ENCODE peak calls at places on chromosome 20, in ten cellular contexts. R is EL; Q is mucosa of descending colon; D is activated T-cell treated with anti-CD3 and anti-CD28 coated beads, Interleukin-2, amount 50 U/mL, for 1 hour; L is AG10803; J is CD8-positive, alpha-beta memory T cell; B is NCI-H2029; G is transverse colon; T is iPS-NIHi11; Y is stimulated activated CD4-positive, alpha-beta T cell treated with anti-CD3 and anti-CD28 coated beads, Interleukin-4, amount 100 ng/mL, for 48 hours. I is an unnamed sample.

GRCh38 chr20:11432407-11432806 is 485.3 kb upstream of the BTBD3 start:
- DNase-seq in R (peak), Q (no peak), D (no peak), L (peak), J (no peak), B (peak), G (no peak), T (no peak), Y (no peak), I (peak)

GRCh38 chr20:61886721-61887658 is 178.7 kb downstream of the TAF4 start:
- DNase-seq in R (peak), Q (peak), D (peak), L (peak), J (no peak), B (no peak), G (no peak), T (peak), Y (peak), I (peak)

GRCh38 chr20:37071481-37071911 is 24.3 kb downstream of the RBL1 start:
- DNase-seq in R (peak), Q (no peak), D (peak), L (peak), J (no peak), B (no peak), G (no peak), T (no peak), Y (no peak), I (peak)

GRCh38 chr20:34705008-34705382 is 851 bp downstream of the TP53INP2 start:
- DNase-seq in R (no peak), Q (no peak), D (no peak), L (no peak), J (no peak), B (peak), G (no peak), T (no peak), Y (no peak), I (no peak)

GRCh38 chr20:32495217-32495565 is 89.9 kb downstream of the NOL4L start:
- DNase-seq in R (no peak), Q (no peak), D (no peak), L (no peak), J (no peak), B (no peak), G (no peak), T (no peak), Y (no peak), I (no peak)

GRCh38 chr20:10225439-10226080 is 6.9 kb downstream of the SNAP25 start:
- DNase-seq in R (no peak), Q (no peak), D (no peak), L (no peak), J (no peak), B (no peak), G (no peak), T (peak), Y (no peak), I (no peak)

GRCh38 chr20:3106658-3107463 is 22.3 kb upstream of the AVP start:
- DNase-seq in R (no peak), Q (no peak), D (no peak), L (no peak), J (no peak), B (no peak), G (no peak), T (peak), Y (no peak), I (no peak)

GRCh38 chr20:1422756-1423155 is 29.9 kb upstream of the FKBP1A start:
- DNase-seq in R (no peak), Q (no peak), D (no peak), L (no peak), J (no peak), B (no peak), G (no peak), T (no peak), Y (no peak), I (peak)

GRCh38 chr20:52812231-52812847 is 159.8 kb upstream of the TSHZ2 start:
- DNase-seq in R (no peak), Q (no peak), D (no peak), L (no peak), J (no peak), B (no peak), G (no peak), T (no peak), Y (no peak), I (no peak)

GRCh38 chr20:48659888-48660287 is 167.9 kb downstream of the PREX1 start:
- DNase-seq in R (no peak), Q (no peak), D (no peak), L (peak), J (no peak), B (no peak), G (no peak), T (no peak), Y (no peak), I (no peak)

GRCh38 chr20:35820715-35821114 is 48.9 kb downstream of the PHF20 start:
- DNase-seq in R (peak), Q (no peak), D (no peak), L (peak), J (no peak), B (no peak), G (no peak), T (no peak), Y (no peak), I (peak)

GRCh38 chr20:64041781-64042771 is 6.1 kb downstream of the C20orf204 start:
- DNase-seq in R (no peak), Q (no peak), D (no peak), L (no peak), J (no peak), B (no peak), G (no peak), T (no peak), Y (no peak), I (no peak)

GRCh38 chr20:36116813-36117441 is 37.6 kb upstream of the EPB41L1 start:
- DNase-seq in R (peak), Q (no peak), D (no peak), L (peak), J (no peak), B (no peak), G (no peak), T (no peak), Y (no peak), I (peak)

GRCh38 chr20:46784450-46785127 is 75.1 kb downstream of the SLC2A10 start:
- DNase-seq in R (peak), Q (no peak), D (no peak), L (peak), J (no peak), B (no peak), G (no peak), T (no peak), Y (no peak), I (peak)